ENCODE peak calls at places on chromosomes 5 and 9, in five cellular contexts. X is prostate gland, T is vagina, Y is K562, S is sigmoid colon. K is an unnamed sample.

GRCh38 chr9:3434594-3434993 is 91.2 kb downstream of the RFX3 start:
- DNase-seq in Y (no peak), X (no peak), S (no peak), T (no peak), K (no peak)

GRCh38 chr9:98378206-98379193 is 123.1 kb upstream of the TBC1D2 start:
- DNase-seq in X (no peak), T (no peak), S (no peak), Y (peak; percentile 44), K (no peak)

GRCh38 chr5:60183881-60184280 is 290.4 kb upstream of the PDE4D start:
- DNase-seq in Y (no peak), X (no peak), S (no peak), T (no peak), K (no peak)

GRCh38 chr5:151240891-151241290 is 12.1 kb upstream of the GM2A start:
- DNase-seq in X (no peak), T (no peak), S (no peak), Y (no peak), K (no peak)

GRCh38 chr5:170159101-170159698 is 53.5 kb downstream of the FOXI1 start:
- DNase-seq in Y (no peak), S (no peak), X (no peak), T (no peak), K (no peak)

GRCh38 chr5:87410941-87411340 is 1.8 kb downstream of the CCNH start:
- DNase-seq in T (no peak), Y (no peak), S (no peak), X (no peak), K (no peak)

GRCh38 chr5:172795401-172795977 is 24.5 kb upstream of the DUSP1 start:
- DNase-seq in X (no peak), S (peak; percentile 98), Y (no peak), T (no peak), K (peak; percentile 63)

GRCh38 chr9:99833735-99834134 is 12.1 kb downstream of the NR4A3 start:
- DNase-seq in S (no peak), T (no peak), X (no peak), Y (no peak), K (no peak)

GRCh38 chr9:129888085-129888808 is 53.0 kb downstream of the USP20 start:
- DNase-seq in Y (peak; percentile 65), S (no peak), X (no peak), T (no peak), K (peak; percentile 57)

GRCh38 chr5:1827410-1828397 is 26.5 kb downstream of the NDUFS6 start:
- DNase-seq in X (no peak), S (peak; percentile 45), Y (peak; percentile 53), T (peak; percentile 91), K (no peak)

GRCh38 chr9:113398796-113399195 is 2.3 kb downstream of the ALAD start:
- DNase-seq in X (no peak), T (no peak), S (no peak), Y (no peak), K (no peak)

GRCh38 chr9:5817776-5818336 is 15.1 kb downstream of the ERMP1 start:
- DNase-seq in Y (no peak), T (no peak), X (no peak), S (no peak), K (no peak)

GRCh38 chr5:155616779-155617392 is 603.3 kb downstream of the KIF4B start:
- DNase-seq in S (no peak), X (no peak), Y (peak; percentile 47), T (no peak), K (no peak)

GRCh38 chr5:111697215-111697614 is 59.8 kb downstream of the NREP start:
- DNase-seq in T (no peak), S (no peak), Y (no peak), X (peak; percentile 13), K (no peak)

GRCh38 chr5:111703662-111704061 is 53.3 kb downstream of the NREP start:
- DNase-seq in T (no peak), S (no peak), X (no peak), Y (no peak), K (no peak)

GRCh38 chr5:111697881-111698757 is 58.9 kb downstream of the NREP start:
- DNase-seq in X (no peak), Y (no peak), T (no peak), S (no peak), K (peak; percentile 45)

GRCh38 chr5:111699976-111700375 is 57.0 kb downstream of the NREP start:
- DNase-seq in X (no peak), T (no peak), Y (no peak), S (no peak), K (no peak)

GRCh38 chr5:111699324-111699723 is 57.7 kb downstream of the NREP start:
- DNase-seq in S (no peak), X (no peak), Y (no peak), T (no peak), K (peak; percentile 50)
- TF ChIP-seq POLR2AphosphoS5 in S (no peak), X (no peak), Y (no peak), T (no peak), K (no peak)

GRCh38 chr9:127792417-127793031 is 6.7 kb downstream of the CDK9 start:
- DNase-seq in T (no peak), Y (no peak), S (no peak), X (no peak), K (no peak)

GRCh38 chr9:127793093-127793708 is 7.4 kb downstream of the CDK9 start:
- DNase-seq in T (no peak), S (no peak), Y (no peak), X (no peak), K (no peak)

GRCh38 chr9:127796899-127797370 is 5.7 kb upstream of the FPGS start:
- DNase-seq in Y (no peak), S (no peak), X (no peak), T (no peak), K (no peak)

GRCh38 chr9:127794001-127794791 is 8.4 kb downstream of the CDK9 start:
- DNase-seq in S (no peak), X (peak; percentile 53), Y (no peak), T (no peak), K (no peak)

GRCh38 chr9:127796225-127796813 is 6.4 kb upstream of the FPGS start:
- DNase-seq in Y (no peak), T (no peak), S (peak; percentile 84), X (no peak), K (no peak)
- TF ChIP-seq POLR2A in Y (peak; percentile 37), T (no peak), S (no peak), X (no peak), K (no peak)

DNA sequence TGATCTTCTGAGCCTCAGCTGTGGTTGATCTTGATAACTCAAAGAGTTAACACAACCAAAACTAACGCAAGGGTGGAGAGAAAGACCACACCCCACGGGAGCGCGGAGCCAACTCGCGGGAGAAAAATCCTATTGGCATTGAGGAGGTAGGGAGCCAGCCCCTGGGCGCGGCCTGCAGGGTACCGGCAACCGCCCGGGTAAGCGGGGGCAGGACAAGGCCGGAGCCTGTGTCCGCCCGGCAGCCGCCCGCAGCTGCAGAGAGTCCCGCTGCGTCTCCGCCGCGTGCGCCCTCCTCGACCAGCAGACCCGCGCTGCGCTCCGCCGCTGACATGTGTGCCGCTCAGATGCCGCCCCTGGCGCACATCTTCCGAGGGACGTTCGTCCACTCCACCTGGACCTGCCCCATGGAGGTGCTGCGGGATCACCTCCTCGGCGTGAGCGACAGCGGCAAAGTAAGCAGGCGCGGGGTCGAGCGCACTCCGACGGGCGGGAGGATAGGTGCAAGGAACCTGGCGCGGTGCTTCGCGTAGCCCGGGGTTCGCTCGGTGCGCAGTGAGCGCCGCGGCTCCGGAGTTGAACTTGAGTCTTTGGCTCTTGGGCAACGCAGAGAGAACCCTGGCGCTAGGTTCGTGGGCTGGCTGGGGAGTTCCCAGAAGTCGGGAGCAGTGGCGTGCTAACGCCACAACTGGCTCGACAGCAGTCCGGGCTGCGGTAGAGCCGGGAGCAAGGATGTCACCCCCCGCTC is at the start of gene GDA:
- DNase-seq in S (no peak), Y (no peak), X (no peak), T (no peak), K (peak; percentile 81)
- TF ChIP-seq POLR2AphosphoS5 in S (no peak), Y (no peak), X (no peak), T (no peak), K (no peak)

DNA sequence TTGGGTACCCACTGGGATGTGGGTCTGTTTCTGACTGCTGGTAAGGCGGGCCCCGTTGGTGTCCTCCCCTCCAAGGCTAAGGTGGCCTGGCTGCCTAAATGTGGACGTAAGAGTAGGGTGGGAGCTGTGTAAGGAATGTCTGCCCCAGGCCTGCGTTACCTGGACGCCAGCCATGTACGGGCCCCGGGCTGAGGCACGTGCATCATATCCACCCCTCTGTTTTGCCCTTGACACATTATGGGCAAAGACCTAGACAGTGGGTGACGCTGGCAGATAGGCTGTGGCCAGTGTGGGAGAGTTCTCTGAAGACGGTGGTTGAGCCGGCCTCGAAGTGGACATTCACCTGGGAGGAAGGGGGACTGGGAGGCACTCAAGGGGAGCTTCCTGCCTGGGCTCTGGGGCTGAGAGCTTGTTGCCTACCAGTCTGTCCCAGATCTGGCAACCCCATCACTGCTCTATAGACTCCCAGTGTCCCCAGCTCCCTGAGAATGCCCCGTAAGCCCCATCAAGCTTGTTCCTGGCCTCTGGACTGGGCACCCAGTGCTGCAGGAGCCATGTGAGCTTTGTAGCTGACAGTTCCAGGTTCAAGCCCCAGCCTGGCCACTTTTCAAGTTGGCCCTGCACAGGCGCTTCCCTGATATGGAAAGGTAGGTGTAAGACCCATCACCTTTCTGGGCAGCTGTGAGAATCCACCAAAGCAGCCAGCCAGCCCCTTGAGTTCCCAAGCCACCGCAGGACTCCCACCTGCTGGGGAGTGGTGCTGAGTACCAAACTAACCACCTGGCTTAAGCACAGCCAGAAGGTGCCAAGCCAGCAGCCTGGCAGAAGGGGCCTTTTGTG is 3.2 kb upstream of the PRR7 start:
- DNase-seq in T (no peak), X (no peak), Y (no peak), S (no peak), K (no peak)
- TF ChIP-seq POLR2A in T (no peak), X (no peak), Y (no peak), S (no peak), K (no peak)

DNA sequence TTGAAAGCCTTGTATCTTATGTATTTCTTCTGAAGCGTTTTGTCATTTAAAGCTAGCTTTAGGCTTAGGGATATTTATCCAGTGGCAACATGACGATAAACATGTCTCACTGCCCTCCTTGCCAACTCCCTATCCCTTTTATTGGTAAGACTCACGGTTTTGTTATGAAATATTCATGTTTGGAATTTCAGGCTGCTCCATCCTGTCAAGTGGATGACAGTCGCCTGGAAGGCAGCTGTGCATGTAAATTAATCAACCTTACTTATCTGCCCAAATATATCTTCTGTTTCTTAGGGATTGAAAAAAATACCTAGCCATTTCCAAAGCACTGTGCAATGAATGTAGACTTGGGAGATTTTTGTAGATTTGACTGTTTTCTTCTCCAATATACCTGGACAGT is 889.2 kb upstream of the SEMA6A start:
- DNase-seq in T (no peak), Y (no peak), S (no peak), X (no peak), K (no peak)
- TF ChIP-seq POLR2AphosphoS5 in T (no peak), Y (no peak), S (no peak), X (no peak), K (no peak)